ENCODE peak calls at places on chromosomes 7 and 10, in nine cellular contexts. One of them, this sample, is unnamed.

GRCh38 chr7:104196161-104196560 is 11.7 kb downstream of the ORC5 start:
- DNase-seq in glomerular endothelial cell: no peak
- DNase-seq in stimulated activated CD8-positive, alpha-beta memory T cell treated with anti-CD3 and anti-CD28 coated beads, Interleukin-15, amount 100 ng/mL, for 1 hour: no peak
- DNase-seq in mesothelial cell of epicardium: no peak
- DNase-seq in H9: no peak
- DNase-seq in NB4: no peak
- DNase-seq in NCI-H2107: no peak
- DNase-seq in left ventricle myocardium superior: no peak
- DNase-seq in stimulated activated CD4-positive, alpha-beta T cell treated with anti-CD3 and anti-CD28 coated beads, Interleukin-12 subunit alpha, Interleukin-12 subunit beta, amount 100 ng/mL, for 48 hours: no peak
- DNase-seq in this sample: no peak

GRCh38 chr10:72164617-72165016 is 51.2 kb upstream of the ANAPC16 start:
- DNase-seq in NCI-H2107: no peak
- DNase-seq in left ventricle myocardium superior: no peak
- DNase-seq in stimulated activated CD8-positive, alpha-beta memory T cell treated with anti-CD3 and anti-CD28 coated beads, Interleukin-15, amount 100 ng/mL, for 1 hour: no peak
- DNase-seq in mesothelial cell of epicardium: no peak
- DNase-seq in NB4: peak
- DNase-seq in stimulated activated CD4-positive, alpha-beta T cell treated with anti-CD3 and anti-CD28 coated beads, Interleukin-12 subunit alpha, Interleukin-12 subunit beta, amount 100 ng/mL, for 48 hours: no peak
- DNase-seq in H9: no peak
- DNase-seq in glomerular endothelial cell: no peak
- DNase-seq in this sample: no peak

GRCh38 chr7:117012284-117013174 is 59.2 kb downstream of the ST7 start:
- DNase-seq in NB4: peak
- DNase-seq in mesothelial cell of epicardium: no peak
- DNase-seq in stimulated activated CD4-positive, alpha-beta T cell treated with anti-CD3 and anti-CD28 coated beads, Interleukin-12 subunit alpha, Interleukin-12 subunit beta, amount 100 ng/mL, for 48 hours: no peak
- DNase-seq in left ventricle myocardium superior: no peak
- DNase-seq in NCI-H2107: peak
- DNase-seq in H9: no peak
- DNase-seq in glomerular endothelial cell: no peak
- DNase-seq in stimulated activated CD8-positive, alpha-beta memory T cell treated with anti-CD3 and anti-CD28 coated beads, Interleukin-15, amount 100 ng/mL, for 1 hour: no peak
- DNase-seq in this sample: no peak

GRCh38 chr7:107661081-107661864 is 645 bp downstream of the SLC26A4 start:
- DNase-seq in left ventricle myocardium superior: peak
- DNase-seq in mesothelial cell of epicardium: peak
- DNase-seq in glomerular endothelial cell: no peak
- DNase-seq in stimulated activated CD8-positive, alpha-beta memory T cell treated with anti-CD3 and anti-CD28 coated beads, Interleukin-15, amount 100 ng/mL, for 1 hour: no peak
- DNase-seq in NB4: peak
- DNase-seq in stimulated activated CD4-positive, alpha-beta T cell treated with anti-CD3 and anti-CD28 coated beads, Interleukin-12 subunit alpha, Interleukin-12 subunit beta, amount 100 ng/mL, for 48 hours: peak
- DNase-seq in H9: peak
- DNase-seq in NCI-H2107: no peak
- DNase-seq in this sample: no peak

GRCh38 chr7:74430961-74431466 is 22.7 kb upstream of the GTF2IRD1 start:
- DNase-seq in H9: peak
- DNase-seq in stimulated activated CD4-positive, alpha-beta T cell treated with anti-CD3 and anti-CD28 coated beads, Interleukin-12 subunit alpha, Interleukin-12 subunit beta, amount 100 ng/mL, for 48 hours: no peak
- DNase-seq in NCI-H2107: no peak
- DNase-seq in mesothelial cell of epicardium: no peak
- DNase-seq in stimulated activated CD8-positive, alpha-beta memory T cell treated with anti-CD3 and anti-CD28 coated beads, Interleukin-15, amount 100 ng/mL, for 1 hour: no peak
- DNase-seq in glomerular endothelial cell: no peak
- DNase-seq in NB4: no peak
- DNase-seq in left ventricle myocardium superior: no peak
- DNase-seq in this sample: peak

GRCh38 chr10:12897278-12897677 is 104.2 kb downstream of the CCDC3 start:
- DNase-seq in mesothelial cell of epicardium: no peak
- DNase-seq in stimulated activated CD4-positive, alpha-beta T cell treated with anti-CD3 and anti-CD28 coated beads, Interleukin-12 subunit alpha, Interleukin-12 subunit beta, amount 100 ng/mL, for 48 hours: no peak
- DNase-seq in NCI-H2107: no peak
- DNase-seq in glomerular endothelial cell: no peak
- DNase-seq in stimulated activated CD8-positive, alpha-beta memory T cell treated with anti-CD3 and anti-CD28 coated beads, Interleukin-15, amount 100 ng/mL, for 1 hour: no peak
- DNase-seq in left ventricle myocardium superior: no peak
- DNase-seq in H9: no peak
- DNase-seq in NB4: no peak
- DNase-seq in this sample: no peak

GRCh38 chr7:135650831-135651573 is 11.3 kb upstream of the STMP1 start:
- DNase-seq in stimulated activated CD8-positive, alpha-beta memory T cell treated with anti-CD3 and anti-CD28 coated beads, Interleukin-15, amount 100 ng/mL, for 1 hour: no peak
- DNase-seq in glomerular endothelial cell: no peak
- DNase-seq in H9: no peak
- DNase-seq in left ventricle myocardium superior: no peak
- DNase-seq in stimulated activated CD4-positive, alpha-beta T cell treated with anti-CD3 and anti-CD28 coated beads, Interleukin-12 subunit alpha, Interleukin-12 subunit beta, amount 100 ng/mL, for 48 hours: no peak
- DNase-seq in mesothelial cell of epicardium: no peak
- DNase-seq in NB4: peak
- DNase-seq in NCI-H2107: no peak
- DNase-seq in this sample: no peak

GRCh38 chr7:98923512-98923911 is 45.2 kb downstream of the TRRAP start:
- DNase-seq in stimulated activated CD4-positive, alpha-beta T cell treated with anti-CD3 and anti-CD28 coated beads, Interleukin-12 subunit alpha, Interleukin-12 subunit beta, amount 100 ng/mL, for 48 hours: no peak
- DNase-seq in glomerular endothelial cell: no peak
- DNase-seq in NB4: no peak
- DNase-seq in stimulated activated CD8-positive, alpha-beta memory T cell treated with anti-CD3 and anti-CD28 coated beads, Interleukin-15, amount 100 ng/mL, for 1 hour: no peak
- DNase-seq in left ventricle myocardium superior: no peak
- DNase-seq in NCI-H2107: no peak
- DNase-seq in mesothelial cell of epicardium: no peak
- DNase-seq in H9: no peak
- DNase-seq in this sample: no peak

GRCh38 chr7:126689037-126689436 is 563.7 kb downstream of the GRM8 start:
- DNase-seq in H9: no peak
- DNase-seq in mesothelial cell of epicardium: no peak
- DNase-seq in NCI-H2107: no peak
- DNase-seq in glomerular endothelial cell: no peak
- DNase-seq in stimulated activated CD4-positive, alpha-beta T cell treated with anti-CD3 and anti-CD28 coated beads, Interleukin-12 subunit alpha, Interleukin-12 subunit beta, amount 100 ng/mL, for 48 hours: no peak
- DNase-seq in stimulated activated CD8-positive, alpha-beta memory T cell treated with anti-CD3 and anti-CD28 coated beads, Interleukin-15, amount 100 ng/mL, for 1 hour: no peak
- DNase-seq in NB4: no peak
- DNase-seq in left ventricle myocardium superior: no peak
- DNase-seq in this sample: no peak

GRCh38 chr10:125169915-125170314 is 9.6 kb upstream of the CTBP2 start:
- DNase-seq in glomerular endothelial cell: no peak
- DNase-seq in NB4: no peak
- DNase-seq in NCI-H2107: no peak
- DNase-seq in stimulated activated CD8-positive, alpha-beta memory T cell treated with anti-CD3 and anti-CD28 coated beads, Interleukin-15, amount 100 ng/mL, for 1 hour: no peak
- DNase-seq in stimulated activated CD4-positive, alpha-beta T cell treated with anti-CD3 and anti-CD28 coated beads, Interleukin-12 subunit alpha, Interleukin-12 subunit beta, amount 100 ng/mL, for 48 hours: no peak
- DNase-seq in H9: no peak
- DNase-seq in left ventricle myocardium superior: no peak
- DNase-seq in mesothelial cell of epicardium: no peak
- DNase-seq in this sample: no peak

GRCh38 chr7:157458254-157458633 is 121.4 kb downstream of the DNAJB6 start:
- DNase-seq in mesothelial cell of epicardium: no peak
- DNase-seq in left ventricle myocardium superior: no peak
- DNase-seq in stimulated activated CD8-positive, alpha-beta memory T cell treated with anti-CD3 and anti-CD28 coated beads, Interleukin-15, amount 100 ng/mL, for 1 hour: no peak
- DNase-seq in H9: no peak
- DNase-seq in glomerular endothelial cell: no peak
- DNase-seq in NB4: no peak
- DNase-seq in stimulated activated CD4-positive, alpha-beta T cell treated with anti-CD3 and anti-CD28 coated beads, Interleukin-12 subunit alpha, Interleukin-12 subunit beta, amount 100 ng/mL, for 48 hours: no peak
- DNase-seq in NCI-H2107: no peak
- DNase-seq in this sample: no peak

GRCh38 chr10:99394256-99394655 is 36.2 kb downstream of the GOT1 start:
- DNase-seq in NB4: no peak
- DNase-seq in left ventricle myocardium superior: no peak
- DNase-seq in H9: no peak
- DNase-seq in glomerular endothelial cell: no peak
- DNase-seq in mesothelial cell of epicardium: no peak
- DNase-seq in stimulated activated CD8-positive, alpha-beta memory T cell treated with anti-CD3 and anti-CD28 coated beads, Interleukin-15, amount 100 ng/mL, for 1 hour: no peak
- DNase-seq in NCI-H2107: peak
- DNase-seq in stimulated activated CD4-positive, alpha-beta T cell treated with anti-CD3 and anti-CD28 coated beads, Interleukin-12 subunit alpha, Interleukin-12 subunit beta, amount 100 ng/mL, for 48 hours: no peak
- DNase-seq in this sample: no peak

GRCh38 chr10:86103391-86104101 is 263.0 kb downstream of the GRID1 start:
- DNase-seq in stimulated activated CD8-positive, alpha-beta memory T cell treated with anti-CD3 and anti-CD28 coated beads, Interleukin-15, amount 100 ng/mL, for 1 hour: no peak
- DNase-seq in H9: no peak
- DNase-seq in NB4: peak
- DNase-seq in left ventricle myocardium superior: no peak
- DNase-seq in NCI-H2107: no peak
- DNase-seq in mesothelial cell of epicardium: no peak
- DNase-seq in glomerular endothelial cell: no peak
- DNase-seq in stimulated activated CD4-positive, alpha-beta T cell treated with anti-CD3 and anti-CD28 coated beads, Interleukin-12 subunit alpha, Interleukin-12 subunit beta, amount 100 ng/mL, for 48 hours: no peak
- DNase-seq in this sample: no peak

GRCh38 chr10:11415095-11415494 is 196.4 kb downstream of the USP6NL start:
- DNase-seq in stimulated activated CD8-positive, alpha-beta memory T cell treated with anti-CD3 and anti-CD28 coated beads, Interleukin-15, amount 100 ng/mL, for 1 hour: no peak
- DNase-seq in NCI-H2107: no peak
- DNase-seq in mesothelial cell of epicardium: no peak
- DNase-seq in glomerular endothelial cell: no peak
- DNase-seq in left ventricle myocardium superior: no peak
- DNase-seq in H9: no peak
- DNase-seq in NB4: no peak
- DNase-seq in stimulated activated CD4-positive, alpha-beta T cell treated with anti-CD3 and anti-CD28 coated beads, Interleukin-12 subunit alpha, Interleukin-12 subunit beta, amount 100 ng/mL, for 48 hours: no peak
- DNase-seq in this sample: no peak

GRCh38 chr7:102030696-102031095 is 213.3 kb downstream of the CUX1 start:
- DNase-seq in glomerular endothelial cell: no peak
- DNase-seq in NCI-H2107: no peak
- DNase-seq in NB4: no peak
- DNase-seq in stimulated activated CD8-positive, alpha-beta memory T cell treated with anti-CD3 and anti-CD28 coated beads, Interleukin-15, amount 100 ng/mL, for 1 hour: no peak
- DNase-seq in mesothelial cell of epicardium: no peak
- DNase-seq in left ventricle myocardium superior: no peak
- DNase-seq in H9: no peak
- DNase-seq in stimulated activated CD4-positive, alpha-beta T cell treated with anti-CD3 and anti-CD28 coated beads, Interleukin-12 subunit alpha, Interleukin-12 subunit beta, amount 100 ng/mL, for 48 hours: no peak
- DNase-seq in this sample: no peak